ENCODE peak calls at places on chromosomes 6 and 20, in seven cellular contexts. Z is ACHN, P is heart right ventricle, N is T-helper 2 cell, O is psoas muscle, R is tibial nerve, M is NCI-H1092. G is an unnamed sample.

GRCh38 chr6:91438570-91438969 is 851.7 kb upstream of the MAP3K7 start:
- DNase-seq in Z (no peak), P (no peak), N (no peak), O (no peak), R (no peak), M (no peak), G (no peak)

GRCh38 chr6:79869184-79869583 is 78.2 kb downstream of the ELOVL4 start:
- DNase-seq in Z (no peak), P (no peak), N (no peak), O (no peak), R (no peak), M (no peak), G (no peak)

GRCh38 chr6:161139766-161140553 is 133.9 kb downstream of the AGPAT4 start:
- DNase-seq in Z (no peak), P (peak), N (no peak), O (peak), R (no peak), M (no peak), G (no peak)

GRCh38 chr6:151835396-151835795 is 27.9 kb downstream of the ESR1 start:
- DNase-seq in Z (no peak), P (no peak), N (no peak), O (no peak), R (no peak), M (no peak), G (no peak)

GRCh38 chr20:63658749-63659187 is 656 bp downstream of the RTEL1 start:
- DNase-seq in Z (no peak), P (no peak), N (no peak), O (no peak), R (no peak), M (no peak), G (no peak)

GRCh38 chr20:57280221-57280620 is 13.8 kb upstream of the BMP7 start:
- DNase-seq in Z (no peak), P (no peak), N (no peak), O (no peak), R (no peak), M (no peak), G (no peak)

GRCh38 chr20:57620274-57620990 is at the start of gene ZBP1:
- DNase-seq in Z (no peak), P (no peak), N (peak), O (no peak), R (no peak), M (no peak), G (peak)

GRCh38 chr6:51429042-51429712 is 610.5 kb downstream of the TFAP2B start:
- DNase-seq in Z (no peak), P (no peak), N (no peak), O (no peak), R (no peak), M (no peak), G (no peak)

GRCh38 chr6:142781124-142781523 is 163.9 kb downstream of the HIVEP2 start:
- DNase-seq in Z (no peak), P (no peak), N (no peak), O (no peak), R (no peak), M (no peak), G (no peak)

GRCh38 chr20:49775229-49775693 is 37.4 kb upstream of the SLC9A8 start:
- DNase-seq in Z (peak), P (peak), N (no peak), O (peak), R (peak), M (peak), G (no peak)

GRCh38 chr20:37317316-37317715 is 27.9 kb downstream of the MANBAL start:
- DNase-seq in Z (no peak), P (no peak), N (no peak), O (no peak), R (no peak), M (no peak), G (no peak)

GRCh38 chr6:146315321-146316254 is 228.0 kb upstream of the RAB32 start:
- DNase-seq in Z (no peak), P (no peak), N (no peak), O (no peak), R (no peak), M (no peak), G (no peak)

GRCh38 chr6:2731281-2731909 is 19.3 kb downstream of the MYLK4 start:
- DNase-seq in Z (no peak), P (no peak), N (no peak), O (no peak), R (no peak), M (no peak), G (no peak)

GRCh38 chr6:28137458-28138020 is 4.1 kb upstream of the ZKSCAN8 start:
- DNase-seq in Z (peak), P (no peak), N (peak), O (no peak), R (no peak), M (no peak), G (no peak)

GRCh38 chr6:35160642-35161041 is 19.5 kb upstream of the TCP11 start:
- DNase-seq in Z (no peak), P (no peak), N (no peak), O (no peak), R (no peak), M (no peak), G (no peak)

GRCh38 chr6:95091823-95092436 is 485.4 kb upstream of the MANEA start:
- DNase-seq in Z (peak), P (no peak), N (no peak), O (no peak), R (no peak), M (peak), G (no peak)

GRCh38 chr6:38215225-38215624 is 395.7 kb downstream of the ZFAND3 start:
- DNase-seq in Z (no peak), P (no peak), N (no peak), O (no peak), R (no peak), M (peak), G (no peak)

GRCh38 chr6:14871196-14871595 is 374.7 kb upstream of the JARID2 start:
- DNase-seq in Z (no peak), P (peak), N (no peak), O (no peak), R (no peak), M (no peak), G (no peak)

GRCh38 chr20:35562541-35563110 is 20.7 kb downstream of the ERGIC3 start:
- DNase-seq in Z (no peak), P (no peak), N (no peak), O (no peak), R (no peak), M (no peak), G (no peak)

GRCh38 chr6:13531956-13532355 is 42.4 kb upstream of the SIRT5 start:
- DNase-seq in Z (no peak), P (no peak), N (no peak), O (no peak), R (no peak), M (no peak), G (no peak)

GRCh38 chr20:31537859-31538245 is 23.6 kb downstream of the HM13 start:
- DNase-seq in Z (no peak), P (no peak), N (no peak), O (no peak), R (no peak), M (no peak), G (no peak)

GRCh38 chr20:48766205-48766604 is 61.6 kb downstream of the PREX1 start:
- DNase-seq in Z (no peak), P (no peak), N (no peak), O (no peak), R (no peak), M (no peak), G (no peak)

GRCh38 chr6:21885101-21885500 is 291.6 kb downstream of the SOX4 start:
- DNase-seq in Z (no peak), P (no peak), N (no peak), O (no peak), R (no peak), M (no peak), G (no peak)

GRCh38 chr6:117956386-117956785 is 49.3 kb downstream of the SLC35F1 start:
- DNase-seq in Z (no peak), P (no peak), N (no peak), O (no peak), R (no peak), M (no peak), G (no peak)

GRCh38 chr6:106746660-106747059 is 117.3 kb downstream of the QRSL1 start:
- DNase-seq in Z (no peak), P (no peak), N (no peak), O (no peak), R (no peak), M (no peak), G (no peak)

GRCh38 chr6:36874443-36875249 is at the start of gene PPIL1:
- DNase-seq in Z (peak), P (peak), N (peak), O (peak), R (peak), M (peak), G (peak)

GRCh38 chr20:48040491-48040890 is 255.2 kb upstream of the SULF2 start:
- DNase-seq in Z (no peak), P (no peak), N (no peak), O (no peak), R (no peak), M (peak), G (no peak)

GRCh38 chr20:57560554-57561355 is at the start of gene PCK1:
- DNase-seq in Z (peak), P (peak), N (no peak), O (peak), R (peak), M (no peak), G (no peak)

GRCh38 chr6:100283288-100283687 is 181.4 kb downstream of the SIM1 start:
- DNase-seq in Z (peak), P (no peak), N (no peak), O (no peak), R (no peak), M (no peak), G (no peak)

GRCh38 chr6:116217069-116217468 is 36.8 kb downstream of the TSPYL4 start:
- DNase-seq in Z (peak), P (no peak), N (peak), O (no peak), R (no peak), M (no peak), G (no peak)

GRCh38 chr20:63121749-63122405 is 94.1 kb downstream of the YTHDF1 start:
- DNase-seq in Z (no peak), P (peak), N (no peak), O (no peak), R (no peak), M (no peak), G (no peak)